ENCODE peak calls at places on chromosome 4, in four cellular contexts. N is cardiac muscle cell, O is RWPE1, X is progenitor cell of endocrine pancreas. J is an unnamed sample.

GRCh38 chr4:8847331-8847730 is 24.3 kb downstream of the HMX1 start:
- DNase-seq in X (no peak), N (no peak), O (no peak), J (no peak)

GRCh38 chr4:53592686-53593641 is 1.7 kb upstream of the LNX1 start:
- DNase-seq in O (peak; percentile 69), X (peak; percentile 43), N (peak; percentile 32), J (peak; percentile 41)

GRCh38 chr4:111400736-111401135 is 744.5 kb upstream of the FAM241A start:
- DNase-seq in N (peak; percentile 83), X (no peak), O (no peak), J (peak; percentile 78)

GRCh38 chr4:174592985-174593335 is 70.7 kb upstream of the HPGD start:
- DNase-seq in X (no peak), O (peak; percentile 34), N (peak; percentile 21), J (peak; percentile 84)

GRCh38 chr4:26069218-26069617 is 155.2 kb downstream of the SMIM20 start:
- DNase-seq in N (peak; percentile 7), X (no peak), O (no peak), J (peak; percentile 55)

GRCh38 chr4:15434086-15434485 is 6.3 kb downstream of the C1QTNF7 start:
- DNase-seq in N (no peak), O (no peak), X (no peak), J (peak; percentile 71)

GRCh38 chr4:153594208-153594607 is 89.9 kb upstream of the TLR2 start:
- DNase-seq in O (no peak), N (no peak), X (no peak), J (peak; percentile 15)

GRCh38 chr4:109434793-109435080 is 1.1 kb downstream of the SEC24B start:
- DNase-seq in O (no peak), X (no peak), N (no peak), J (peak; percentile 17)

GRCh38 chr4:110681381-110681780 is 58.5 kb upstream of the PITX2 start:
- DNase-seq in N (no peak), O (no peak), X (no peak), J (peak; percentile 31)

GRCh38 chr4:139975830-139976272 is 178.1 kb downstream of the MAML3 start:
- DNase-seq in O (peak; percentile 29), X (no peak), N (no peak), J (peak; percentile 65)

GRCh38 chr4:122005064-122005755 is 53.4 kb upstream of the TRPC3 start:
- DNase-seq in N (no peak), X (no peak), O (no peak), J (no peak)

GRCh38 chr4:10343656-10344055 is 113.6 kb downstream of the ZNF518B start:
- DNase-seq in N (no peak), O (no peak), X (no peak), J (no peak)

GRCh38 chr4:56209767-56210166 is 177.5 kb downstream of the AASDH start:
- DNase-seq in O (no peak), N (no peak), X (no peak), J (no peak)

GRCh38 chr4:108051343-108051742 is 61.7 kb downstream of the HADH start:
- DNase-seq in O (no peak), N (no peak), X (no peak), J (no peak)

GRCh38 chr4:244471-244870 is 60.8 kb downstream of the ZNF732 start:
- DNase-seq in N (peak; percentile 32), X (no peak), O (no peak), J (peak; percentile 18)

GRCh38 chr4:108060164-108060563 is 70.5 kb downstream of the HADH start:
- DNase-seq in O (peak; percentile 53), X (no peak), N (peak; percentile 23), J (peak; percentile 64)

GRCh38 chr4:48681856-48682255 is 98.2 kb downstream of the FRYL start:
- DNase-seq in O (peak; percentile 25), X (no peak), N (peak; percentile 11), J (peak; percentile 58)

GRCh38 chr4:85128246-85129204 is 162.0 kb upstream of the WDFY3 start:
- DNase-seq in X (no peak), N (no peak), O (no peak), J (no peak)

GRCh38 chr4:152259866-152260265 is 276.0 kb downstream of the FBXW7 start:
- DNase-seq in N (no peak), O (peak; percentile 85), X (no peak), J (peak; percentile 87)

GRCh38 chr4:42633605-42634388 is 23.1 kb downstream of the ATP8A1 start:
- DNase-seq in O (no peak), N (no peak), X (no peak), J (no peak)

GRCh38 chr4:127857641-127858040 is 23.1 kb upstream of the PLK4 start:
- DNase-seq in X (no peak), N (no peak), O (no peak), J (no peak)

GRCh38 chr4:10098770-10099139 is 17.8 kb downstream of the WDR1 start:
- DNase-seq in O (peak; percentile 25), X (no peak), N (no peak), J (peak; percentile 87)

GRCh38 chr4:40486534-40486933 is 143.1 kb downstream of the RBM47 start:
- DNase-seq in N (no peak), X (no peak), O (peak; percentile 44), J (peak; percentile 71)

GRCh38 chr4:186563761-186564160 is 8.4 kb upstream of the MTNR1A start:
- DNase-seq in O (no peak), X (no peak), N (no peak), J (no peak)

GRCh38 chr4:124945422-124945821 is 232.9 kb upstream of the ANKRD50 start:
- DNase-seq in O (no peak), X (no peak), N (no peak), J (no peak)

GRCh38 chr4:14151099-14151498 is 523.6 kb upstream of the BOD1L1 start:
- DNase-seq in X (no peak), N (no peak), O (no peak), J (no peak)

GRCh38 chr4:71466775-71467174 is 128.0 kb downstream of the SLC4A4 start:
- DNase-seq in X (no peak), N (no peak), O (no peak), J (no peak)

GRCh38 chr4:73668806-73669205 is 48.6 kb upstream of the RASSF6 start:
- DNase-seq in O (no peak), X (no peak), N (no peak), J (peak; percentile 51)

GRCh38 chr4:132071815-132072214 is 1077.3 kb upstream of the PCDH10 start:
- DNase-seq in X (no peak), N (no peak), O (peak; percentile 40), J (peak; percentile 52)

GRCh38 chr4:122139139-122139538 is 13.0 kb upstream of the BLTP1 start:
- DNase-seq in X (no peak), N (no peak), O (no peak), J (no peak)

GRCh38 chr4:118398226-118399090 is 45.7 kb upstream of the PRSS12 start:
- DNase-seq in O (no peak), N (no peak), X (no peak), J (no peak)

GRCh38 chr4:66691101-66691500 is 854.2 kb downstream of the CENPC start:
- DNase-seq in X (no peak), O (no peak), N (no peak), J (no peak)

GRCh38 chr4:42302348-42302747 is 94.9 kb upstream of the SHISA3 start:
- DNase-seq in O (peak; percentile 20), N (peak; percentile 37), X (no peak), J (peak; percentile 18)

DNA sequence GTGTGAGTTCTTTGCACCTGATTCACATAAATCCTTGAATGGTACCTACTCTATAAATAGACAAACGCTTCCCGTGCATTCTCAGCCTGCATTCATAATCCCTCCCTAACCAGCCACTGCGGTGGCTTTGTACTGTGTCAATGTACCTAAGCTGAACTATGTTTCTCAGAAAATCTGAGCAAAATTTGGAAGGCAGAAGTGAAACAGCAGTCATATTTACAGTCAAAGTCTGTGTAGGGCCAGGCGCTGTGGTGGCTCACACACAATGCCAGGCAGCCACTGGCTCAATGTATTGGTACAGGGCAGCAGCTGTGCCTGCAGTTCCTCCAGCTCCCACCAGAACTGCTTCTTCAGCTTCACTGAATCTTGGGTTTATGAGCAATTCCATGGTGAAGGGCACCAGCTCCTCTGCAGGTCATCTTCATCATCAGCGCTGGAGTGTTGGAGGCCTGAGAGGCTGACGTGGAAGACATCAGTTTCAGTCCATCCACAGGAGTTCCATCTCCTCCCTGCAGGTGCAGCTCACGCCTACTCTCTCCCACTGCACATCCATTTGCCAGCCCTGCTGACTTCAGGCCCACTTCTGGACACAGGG is 32.3 kb upstream of the IRF2 start:
- DNase-seq in N (no peak), X (no peak), O (no peak), J (no peak)
- TF ChIP-seq CTCF in N (no peak), X (peak; percentile 37), O (no peak), J (no peak)

DNA sequence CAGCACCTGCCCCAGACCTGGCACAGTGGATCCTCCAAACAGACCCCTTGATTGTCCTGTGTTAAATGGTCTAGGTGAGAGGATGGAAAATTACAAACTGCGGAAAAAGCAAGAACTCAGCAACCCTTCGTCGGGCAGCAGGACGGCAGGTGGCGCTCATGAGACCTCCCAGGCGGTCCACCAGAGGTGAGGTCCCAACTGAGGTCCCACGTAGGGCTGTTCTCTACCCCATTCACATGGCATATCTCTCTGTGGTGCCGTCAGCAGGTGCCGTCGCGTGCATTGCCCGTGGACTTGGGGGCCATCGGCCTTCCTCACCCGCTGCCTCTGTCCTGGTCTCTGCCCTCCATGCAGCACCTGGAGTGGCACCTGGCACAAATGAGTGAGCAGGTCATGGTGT is 88.2 kb downstream of the CRMP1 start:
- DNase-seq in N (no peak), O (no peak), X (no peak), J (no peak)
- TF ChIP-seq CTCF in N (no peak), O (no peak), X (no peak), J (no peak)

DNA sequence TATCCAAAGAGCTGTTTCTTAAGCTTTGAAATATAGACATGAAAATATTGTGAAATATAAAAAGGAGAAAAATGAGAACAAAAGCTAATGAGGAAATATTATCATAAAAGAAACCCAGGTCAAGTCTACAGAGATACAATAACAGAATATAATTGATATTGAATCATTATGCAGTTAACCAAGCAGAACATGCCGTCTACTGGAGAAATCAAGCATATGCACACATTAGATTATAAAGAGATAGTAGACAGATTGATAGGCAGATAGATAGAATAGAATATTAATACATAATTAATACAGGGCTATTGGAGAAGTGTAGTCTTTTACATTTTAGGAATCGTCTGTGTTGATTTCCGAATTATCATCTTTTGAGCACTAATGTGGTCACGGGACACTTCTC is 208.5 kb downstream of the EPHA5 start:
- DNase-seq in X (no peak), N (no peak), O (no peak), J (no peak)
- TF ChIP-seq CTCF in X (no peak), N (no peak), O (no peak), J (no peak)

GRCh38 chr4:163111588-163111987 is 55.1 kb downstream of the NAF1 start:
- DNase-seq in X (no peak), O (no peak), N (peak; percentile 35), J (peak; percentile 31)
- TF ChIP-seq CTCF in X (peak; percentile 59), O (no peak), N (peak; percentile 44), J (peak; percentile 34)

DNA sequence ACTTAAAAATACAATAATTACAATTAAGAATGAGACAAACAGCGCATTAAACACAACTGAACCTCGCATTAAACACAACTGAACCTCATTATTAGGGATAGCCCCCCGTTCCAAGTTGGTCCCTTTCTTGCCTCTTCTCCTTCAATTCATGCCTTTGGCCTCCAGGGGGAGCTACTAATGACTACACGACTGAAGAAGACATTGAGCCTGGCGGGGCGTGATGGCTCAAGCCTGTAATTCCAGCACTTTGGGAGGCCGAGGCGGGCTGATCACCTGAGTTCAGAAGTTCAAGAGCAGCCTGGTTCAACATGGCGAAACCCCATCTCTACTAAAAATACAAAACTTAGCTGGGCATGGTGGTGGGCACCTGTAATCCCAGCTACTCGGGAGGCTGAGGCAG is 56.4 kb upstream of the NWD2 start:
- DNase-seq in X (no peak), N (no peak), O (no peak), J (no peak)
- TF ChIP-seq CTCF in X (peak; percentile 27), N (no peak), O (no peak), J (no peak)

J was measured in fibroblast of mammary gland.